ENCODE peak calls at places on chromosomes 5 and 9, in four cellular contexts. One of them, this sample, is unnamed.

GRCh38 chr5:66923457-66923856 is 273.1 kb downstream of the CD180 start:
- DNase-seq in GM23338: no peak
- DNase-seq in fibroblast of lung: no peak
- DNase-seq in astrocyte: no peak
- DNase-seq in this sample: no peak

GRCh38 chr5:56123531-56124243 is 109.4 kb downstream of the ANKRD55 start:
- DNase-seq in GM23338: peak; percentile 44
- DNase-seq in fibroblast of lung: peak; percentile 100
- DNase-seq in astrocyte: peak; percentile 100
- DNase-seq in this sample: peak; percentile 70

GRCh38 chr5:74085186-74085585 is 459.2 kb downstream of the ARHGEF28 start:
- DNase-seq in GM23338: no peak
- DNase-seq in fibroblast of lung: no peak
- DNase-seq in astrocyte: peak; percentile 15
- DNase-seq in this sample: no peak

GRCh38 chr5:33588654-33589372 is 148.0 kb downstream of the TARS1 start:
- DNase-seq in GM23338: peak; percentile 91
- DNase-seq in fibroblast of lung: no peak
- DNase-seq in astrocyte: no peak
- DNase-seq in this sample: peak; percentile 72

GRCh38 chr5:172820046-172820767 is 13.8 kb upstream of the ERGIC1 start:
- DNase-seq in GM23338: no peak
- DNase-seq in fibroblast of lung: peak; percentile 79
- DNase-seq in astrocyte: peak; percentile 78
- DNase-seq in this sample: no peak

GRCh38 chr9:32955655-32956478 is 45.6 kb downstream of the APTX start:
- DNase-seq in GM23338: peak; percentile 41
- DNase-seq in fibroblast of lung: no peak
- DNase-seq in astrocyte: no peak
- DNase-seq in this sample: no peak

GRCh38 chr9:70902171-70902570 is 219.2 kb downstream of the TRPM3 start:
- DNase-seq in GM23338: no peak
- DNase-seq in fibroblast of lung: peak; percentile 49
- DNase-seq in astrocyte: peak; percentile 43
- DNase-seq in this sample: no peak

GRCh38 chr9:127805620-127806019 is 2.9 kb downstream of the FPGS start:
- DNase-seq in GM23338: peak; percentile 92
- DNase-seq in fibroblast of lung: peak; percentile 20
- DNase-seq in astrocyte: no peak
- DNase-seq in this sample: peak; percentile 40

GRCh38 chr5:172005708-172006377 is 595 bp downstream of the FBXW11 start:
- DNase-seq in GM23338: peak; percentile 74
- DNase-seq in fibroblast of lung: peak; percentile 37
- DNase-seq in astrocyte: no peak
- DNase-seq in this sample: peak; percentile 17

GRCh38 chr5:103414598-103414997 is 148.0 kb downstream of the NUDT12 start:
- DNase-seq in GM23338: no peak
- DNase-seq in fibroblast of lung: no peak
- DNase-seq in astrocyte: no peak
- DNase-seq in this sample: no peak

GRCh38 chr5:151617383-151617840 is 26.3 kb upstream of the FAT2 start:
- DNase-seq in GM23338: no peak
- DNase-seq in fibroblast of lung: no peak
- DNase-seq in astrocyte: no peak
- DNase-seq in this sample: no peak

GRCh38 chr5:106269252-106269843 is 1401.4 kb downstream of the EFNA5 start:
- DNase-seq in GM23338: peak; percentile 62
- DNase-seq in fibroblast of lung: peak; percentile 36
- DNase-seq in astrocyte: peak; percentile 25
- DNase-seq in this sample: peak; percentile 65

GRCh38 chr9:95156074-95156473 is 161.4 kb downstream of the FANCC start:
- DNase-seq in GM23338: no peak
- DNase-seq in fibroblast of lung: no peak
- DNase-seq in astrocyte: no peak
- DNase-seq in this sample: no peak

GRCh38 chr5:132469380-132470372 is 20.9 kb downstream of the IRF1 start:
- DNase-seq in GM23338: no peak
- DNase-seq in fibroblast of lung: no peak
- DNase-seq in astrocyte: no peak
- DNase-seq in this sample: no peak

GRCh38 chr5:57696005-57696755 is 213.6 kb upstream of the ACTBL2 start:
- DNase-seq in GM23338: no peak
- DNase-seq in fibroblast of lung: no peak
- DNase-seq in astrocyte: no peak
- DNase-seq in this sample: no peak

GRCh38 chr9:107389617-107390071 is 99.9 kb downstream of the KLF4 start:
- DNase-seq in GM23338: no peak
- DNase-seq in fibroblast of lung: peak; percentile 12
- DNase-seq in astrocyte: no peak
- DNase-seq in this sample: no peak

GRCh38 chr9:107198718-107199117 is 84.4 kb upstream of the RAD23B start:
- DNase-seq in GM23338: no peak
- DNase-seq in fibroblast of lung: no peak
- DNase-seq in astrocyte: no peak
- DNase-seq in this sample: no peak

GRCh38 chr9:86575825-86576488 is 221.7 kb upstream of the TUT7 start:
- DNase-seq in GM23338: no peak
- DNase-seq in fibroblast of lung: no peak
- DNase-seq in astrocyte: no peak
- DNase-seq in this sample: no peak

GRCh38 chr5:74866653-74867162 is 521 bp upstream of the FAM169A start:
- DNase-seq in GM23338: peak; percentile 85
- DNase-seq in fibroblast of lung: peak; percentile 8
- DNase-seq in astrocyte: no peak
- DNase-seq in this sample: no peak

GRCh38 chr9:38032266-38032830 is 36.7 kb downstream of the SHB start:
- DNase-seq in GM23338: no peak
- DNase-seq in fibroblast of lung: no peak
- DNase-seq in astrocyte: no peak
- DNase-seq in this sample: no peak

GRCh38 chr5:16626696-16627264 is 10.0 kb upstream of the RETREG1 start:
- DNase-seq in GM23338: no peak
- DNase-seq in fibroblast of lung: no peak
- DNase-seq in astrocyte: no peak
- DNase-seq in this sample: no peak

GRCh38 chr5:169876376-169876775 is 103.9 kb downstream of the INSYN2B start:
- DNase-seq in GM23338: no peak
- DNase-seq in fibroblast of lung: peak; percentile 74
- DNase-seq in astrocyte: peak; percentile 66
- DNase-seq in this sample: no peak

GRCh38 chr5:88681402-88681801 is 201.6 kb downstream of the MEF2C start:
- DNase-seq in GM23338: no peak
- DNase-seq in fibroblast of lung: no peak
- DNase-seq in astrocyte: no peak
- DNase-seq in this sample: no peak

GRCh38 chr5:88677943-88678779 is 204.8 kb downstream of the MEF2C start:
- DNase-seq in GM23338: peak; percentile 73
- DNase-seq in fibroblast of lung: peak; percentile 61
- DNase-seq in astrocyte: no peak
- DNase-seq in this sample: peak; percentile 38

GRCh38 chr5:88678780-88679491 is 204.0 kb downstream of the MEF2C start:
- DNase-seq in GM23338: no peak
- DNase-seq in fibroblast of lung: peak; percentile 52
- DNase-seq in astrocyte: no peak
- DNase-seq in this sample: no peak

GRCh38 chr5:88680253-88681132 is 202.5 kb downstream of the MEF2C start:
- DNase-seq in GM23338: peak; percentile 84
- DNase-seq in fibroblast of lung: peak; percentile 74
- DNase-seq in astrocyte: no peak
- DNase-seq in this sample: peak; percentile 83

DNA sequence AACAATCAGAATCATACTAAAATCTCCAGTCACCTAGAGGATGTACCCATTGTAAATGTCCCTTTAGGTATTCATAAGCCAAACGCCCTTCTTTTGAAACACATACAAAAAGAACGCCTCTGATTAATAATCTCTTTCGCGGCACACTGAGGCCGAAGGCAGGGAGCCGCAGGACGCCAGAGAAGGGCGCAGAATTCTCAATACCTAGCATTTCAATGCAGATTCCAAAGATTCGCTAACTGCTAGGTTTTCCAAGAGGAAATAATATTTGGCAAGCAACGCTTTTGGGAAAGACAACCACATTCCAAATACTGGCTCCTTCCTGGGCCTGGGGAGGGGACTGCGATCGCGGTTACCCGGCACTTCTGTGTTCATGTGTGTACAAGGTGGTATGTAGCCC is 203.3 kb downstream of the MEF2C start:
- DNase-seq in GM23338: peak; percentile 70
- DNase-seq in fibroblast of lung: peak; percentile 63
- DNase-seq in astrocyte: no peak
- DNase-seq in this sample: no peak
- TF ChIP-seq EZH2 in GM23338: peak; percentile 59
- TF ChIP-seq EZH2 in fibroblast of lung: peak; percentile 81
- TF ChIP-seq EZH2 in astrocyte: no peak
- TF ChIP-seq EZH2 in this sample: no peak

GRCh38 chr5:127006711-127007110 is 23.6 kb downstream of the MARCHF3 start:
- DNase-seq in GM23338: no peak
- DNase-seq in fibroblast of lung: no peak
- DNase-seq in astrocyte: no peak
- DNase-seq in this sample: no peak

GRCh38 chr5:127004721-127005120 is 25.6 kb downstream of the MARCHF3 start:
- DNase-seq in GM23338: no peak
- DNase-seq in fibroblast of lung: no peak
- DNase-seq in astrocyte: no peak
- DNase-seq in this sample: no peak

GRCh38 chr5:127001621-127002296 is 28.6 kb downstream of the MARCHF3 start:
- DNase-seq in GM23338: no peak
- DNase-seq in fibroblast of lung: peak; percentile 98
- DNase-seq in astrocyte: peak; percentile 97
- DNase-seq in this sample: no peak

GRCh38 chr5:127002390-127002789 is 28.0 kb downstream of the MARCHF3 start:
- DNase-seq in GM23338: no peak
- DNase-seq in fibroblast of lung: peak; percentile 59
- DNase-seq in astrocyte: peak; percentile 45
- DNase-seq in this sample: no peak

DNA sequence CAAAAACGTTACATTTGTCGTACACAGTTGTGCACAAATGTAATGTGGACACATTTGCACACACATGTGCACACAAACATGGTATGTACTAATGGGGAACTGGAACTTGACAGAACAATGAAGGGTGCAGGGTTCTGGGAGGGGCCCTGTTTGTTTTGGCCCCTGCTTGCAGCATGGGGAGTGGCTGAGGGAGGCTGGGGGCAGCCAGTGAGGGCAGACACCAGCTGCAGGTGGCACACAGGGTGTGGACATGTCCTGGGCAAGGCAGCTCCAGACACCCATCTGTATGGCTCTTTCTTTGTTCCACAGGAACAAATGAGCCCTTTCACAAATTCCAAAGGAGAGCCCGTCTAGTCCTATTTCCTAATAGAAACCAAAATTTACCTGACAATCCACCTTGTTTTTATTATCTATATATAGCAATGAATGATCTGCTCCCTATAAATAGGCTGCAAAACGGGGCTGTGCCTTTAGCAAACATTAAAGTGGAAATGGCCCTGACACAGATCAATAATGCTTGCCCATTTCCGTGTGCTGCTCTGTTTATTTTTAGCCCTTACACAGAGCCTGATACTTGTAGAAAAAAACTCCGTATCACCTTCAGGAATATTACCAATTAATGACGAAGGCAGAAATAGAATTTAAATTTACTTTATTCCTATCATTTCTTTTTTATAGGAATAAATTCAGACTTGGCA is 26.4 kb downstream of the MARCHF3 start:
- DNase-seq in GM23338: no peak
- DNase-seq in fibroblast of lung: no peak
- DNase-seq in astrocyte: no peak
- DNase-seq in this sample: no peak
- H3K4me1 ChIP-seq in GM23338: no peaks in the 10 kb centered on the region
- H3K4me1 ChIP-seq in fibroblast of lung: peaks cover 4% of the 10 kb centered on the region
- H3K4me1 ChIP-seq in astrocyte: peaks cover 16% of the 10 kb centered on the region
- H3K4me1 ChIP-seq in this sample: no peaks in the 10 kb centered on the region

GRCh38 chr9:91036826-91037510 is 235.3 kb downstream of the SYK start:
- DNase-seq in GM23338: peak; percentile 80
- DNase-seq in fibroblast of lung: peak; percentile 84
- DNase-seq in astrocyte: peak; percentile 80
- DNase-seq in this sample: peak; percentile 69

GRCh38 chr9:91039125-91039834 is 237.7 kb downstream of the SYK start:
- DNase-seq in GM23338: no peak
- DNase-seq in fibroblast of lung: no peak
- DNase-seq in astrocyte: no peak
- DNase-seq in this sample: no peak

GRCh38 chr9:91037511-91038482 is 236.2 kb downstream of the SYK start:
- DNase-seq in GM23338: no peak
- DNase-seq in fibroblast of lung: peak; percentile 82
- DNase-seq in astrocyte: peak; percentile 77
- DNase-seq in this sample: no peak

GRCh38 chr9:91039835-91040140 is 238.2 kb downstream of the SYK start:
- DNase-seq in GM23338: no peak
- DNase-seq in fibroblast of lung: no peak
- DNase-seq in astrocyte: no peak
- DNase-seq in this sample: no peak

DNA sequence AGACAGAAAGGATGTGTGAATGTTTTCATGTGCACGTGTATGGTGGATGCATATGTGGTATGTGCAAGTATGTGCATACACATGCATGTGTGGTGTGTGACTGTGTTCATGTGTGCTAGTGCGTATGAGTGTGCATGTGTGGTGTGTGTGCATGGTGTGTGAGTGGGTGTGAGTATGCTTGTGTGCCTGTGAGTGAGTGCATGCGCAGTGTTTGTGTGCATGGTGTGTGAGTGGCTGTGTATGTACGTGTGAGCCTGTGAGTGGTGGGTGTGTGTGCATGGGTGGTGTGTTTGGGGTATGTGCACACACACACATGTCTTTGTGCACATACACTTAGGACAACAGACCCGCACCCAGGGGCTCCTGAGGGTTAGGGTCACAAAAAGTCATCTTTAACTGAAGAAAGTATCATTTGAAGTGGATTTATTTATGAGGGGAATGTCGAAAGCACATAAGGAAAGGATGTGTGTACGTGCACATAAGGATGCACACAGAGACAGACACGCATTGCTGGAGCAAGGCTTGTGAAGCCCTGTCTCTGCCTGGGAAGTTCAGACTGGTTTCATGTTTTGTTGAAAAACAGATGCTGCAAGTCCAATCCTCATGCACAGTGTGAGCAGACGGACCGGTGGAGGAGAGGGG is 237.0 kb downstream of the SYK start:
- DNase-seq in GM23338: no peak
- DNase-seq in fibroblast of lung: no peak
- DNase-seq in astrocyte: peak; percentile 4
- DNase-seq in this sample: no peak
- H3K4me3 ChIP-seq in GM23338: no peak overlapping the region
- H3K4me3 ChIP-seq in fibroblast of lung: no peak overlapping the region
- H3K4me3 ChIP-seq in astrocyte: no peak overlapping the region
- H3K4me3 ChIP-seq in this sample: no peak overlapping the region

GRCh38 chr5:68444048-68444447 is 228.5 kb downstream of the PIK3R1 start:
- DNase-seq in GM23338: no peak
- DNase-seq in fibroblast of lung: no peak
- DNase-seq in astrocyte: no peak
- DNase-seq in this sample: no peak

GRCh38 chr5:68443091-68443490 is 227.5 kb downstream of the PIK3R1 start:
- DNase-seq in GM23338: no peak
- DNase-seq in fibroblast of lung: no peak
- DNase-seq in astrocyte: no peak
- DNase-seq in this sample: no peak

GRCh38 chr5:68440255-68440654 is 224.7 kb downstream of the PIK3R1 start:
- DNase-seq in GM23338: no peak
- DNase-seq in fibroblast of lung: no peak
- DNase-seq in astrocyte: no peak
- DNase-seq in this sample: no peak

GRCh38 chr5:68441309-68441708 is 225.8 kb downstream of the PIK3R1 start:
- DNase-seq in GM23338: no peak
- DNase-seq in fibroblast of lung: no peak
- DNase-seq in astrocyte: no peak
- DNase-seq in this sample: no peak

GRCh38 chr5:68440666-68441065 is 225.1 kb downstream of the PIK3R1 start:
- DNase-seq in GM23338: no peak
- DNase-seq in fibroblast of lung: peak; percentile 39
- DNase-seq in astrocyte: peak; percentile 41
- DNase-seq in this sample: no peak
- TF ChIP-seq EZH2 in GM23338: no peak
- TF ChIP-seq EZH2 in fibroblast of lung: no peak
- TF ChIP-seq EZH2 in astrocyte: no peak
- TF ChIP-seq EZH2 in this sample: no peak